ENCODE peak calls at places on chromosomes 12 and 14, in five cellular contexts. R, Z, S, W and X are unnamed samples.

GRCh38 chr14:21923820-21924219 is 250.2 kb upstream of the OR4E1 start:
- DNase-seq in Z (no peak), W (no peak), R (no peak), S (no peak), X (no peak)

GRCh38 chr12:131827961-131828534 is at the start of gene MMP17:
- DNase-seq in Z (peak; percentile 86), R (no peak), S (peak; percentile 54), W (no peak), X (peak; percentile 68)

GRCh38 chr12:54628186-54628846 is 6.4 kb downstream of the LACRT start:
- DNase-seq in Z (no peak), R (no peak), W (no peak), S (no peak), X (no peak)

GRCh38 chr12:124686885-124687694 is 119.7 kb upstream of the NCOR2 start:
- DNase-seq in Z (no peak), S (no peak), W (no peak), R (no peak), X (no peak)

GRCh38 chr12:123488539-123489230 is 30.7 kb downstream of the SNRNP35 start:
- DNase-seq in R (no peak), S (no peak), Z (no peak), W (no peak), X (no peak)

GRCh38 chr14:94011795-94012194 is 14.3 kb upstream of the OTUB2 start:
- DNase-seq in R (no peak), S (no peak), Z (no peak), W (no peak), X (no peak)

GRCh38 chr14:22379727-22380126 is 209.3 kb downstream of the DAD1 start:
- DNase-seq in W (no peak), R (no peak), Z (no peak), S (no peak), X (no peak)

GRCh38 chr14:86799244-86799647 is 1193.7 kb downstream of the GALC start:
- DNase-seq in S (no peak), Z (no peak), R (no peak), W (peak; percentile 72), X (no peak)

GRCh38 chr14:69269381-69269780 is 9.4 kb downstream of the GALNT16 start:
- DNase-seq in W (no peak), Z (no peak), S (no peak), R (no peak), X (no peak)

GRCh38 chr14:63852817-63853730 is at the start of gene SYNE2:
- DNase-seq in W (peak; percentile 38), Z (peak; percentile 57), R (no peak), S (peak; percentile 85), X (peak; percentile 86)
- TF ChIP-seq POLR2A in W (peak; percentile 19), Z (no peak), R (peak; percentile 74), S (peak; percentile 48), X (no peak)

GRCh38 chr12:14259481-14260010 is 105.9 kb upstream of the ATF7IP start:
- DNase-seq in Z (no peak), R (no peak), S (no peak), W (no peak), X (no peak)

GRCh38 chr12:14258468-14258947 is 107.0 kb upstream of the ATF7IP start:
- DNase-seq in W (no peak), S (no peak), Z (peak; percentile 32), R (no peak), X (no peak)

GRCh38 chr12:14261861-14262260 is 103.6 kb upstream of the ATF7IP start:
- DNase-seq in W (no peak), R (no peak), S (no peak), Z (no peak), X (no peak)

GRCh38 chr12:14261096-14261495 is 104.4 kb upstream of the ATF7IP start:
- DNase-seq in Z (no peak), W (no peak), R (no peak), S (no peak), X (no peak)

DNA sequence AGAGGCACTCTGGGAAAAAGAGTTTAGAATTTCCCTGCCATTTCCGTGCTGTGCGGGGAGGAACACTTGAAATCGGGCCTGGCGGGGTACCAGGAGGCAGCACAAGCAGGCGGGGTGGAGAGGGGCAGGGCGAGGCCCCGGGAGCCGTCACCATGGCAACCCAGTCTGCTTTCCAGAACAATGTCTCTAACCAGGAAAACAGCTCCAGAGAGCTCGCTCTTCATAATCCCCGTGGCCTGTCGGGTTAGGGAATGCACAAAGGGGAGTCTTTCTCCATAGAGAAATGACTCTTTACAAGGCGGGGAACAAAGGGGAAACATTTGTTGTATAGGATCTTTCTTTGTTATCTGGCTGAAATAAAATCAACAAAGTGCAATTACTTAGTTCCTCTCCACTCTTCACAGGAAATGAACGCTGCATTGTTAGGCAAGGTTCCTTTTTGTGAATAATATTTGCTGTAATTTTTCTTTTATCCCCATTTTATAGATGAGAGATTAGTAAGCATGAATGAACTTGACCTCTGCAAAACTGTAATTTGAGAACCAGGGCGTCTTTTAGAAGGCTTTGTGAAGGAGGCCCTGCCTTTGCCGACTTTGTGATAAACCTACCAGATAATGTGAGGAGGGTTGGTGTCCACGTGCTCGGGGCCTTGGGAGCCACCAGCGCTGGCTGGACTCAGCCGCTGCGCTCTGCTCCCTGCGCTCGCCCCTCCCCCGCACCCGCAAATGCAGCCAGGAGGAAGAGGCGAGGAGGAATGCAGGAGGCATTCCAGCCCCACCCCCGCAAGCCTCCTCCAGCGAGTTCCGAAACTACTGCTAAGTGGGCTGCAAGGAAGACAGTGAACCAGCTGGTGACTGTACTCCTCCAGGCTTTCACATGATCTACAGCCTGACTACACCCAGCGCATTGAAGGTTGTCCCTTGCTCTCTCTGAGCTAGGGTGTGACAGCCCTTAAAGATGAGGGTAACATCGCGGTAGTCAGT is 105.2 kb upstream of the ATF7IP start:
- DNase-seq in R (no peak), Z (peak; percentile 61), S (no peak), W (peak; percentile 56), X (no peak)
- TF ChIP-seq POLR2AphosphoS5 in R (no peak), Z (no peak), S (no peak), W (no peak), X (no peak)

GRCh38 chr12:532908-533565 is 73.3 kb downstream of the B4GALNT3 start:
- DNase-seq in S (no peak), W (no peak), Z (no peak), R (no peak), X (no peak)
- TF ChIP-seq TAF1 in S (no peak), W (no peak), Z (no peak), R (no peak), X (no peak)

GRCh38 chr12:69023840-69024239 is 90.9 kb upstream of the CPM start:
- DNase-seq in R (no peak), S (no peak), Z (no peak), W (no peak), X (no peak)

GRCh38 chr12:69026341-69026740 is 93.4 kb upstream of the CPM start:
- DNase-seq in S (no peak), R (no peak), Z (no peak), W (no peak), X (no peak)

GRCh38 chr12:69022674-69023073 is 89.7 kb upstream of the CPM start:
- DNase-seq in S (no peak), W (no peak), Z (no peak), R (no peak), X (no peak)

GRCh38 chr12:69024907-69025306 is 91.9 kb upstream of the CPM start:
- DNase-seq in S (no peak), W (no peak), R (no peak), Z (no peak), X (no peak)

GRCh38 chr12:69024413-69024812 is 91.4 kb upstream of the CPM start:
- DNase-seq in W (no peak), S (no peak), R (no peak), Z (no peak), X (no peak)
- TF ChIP-seq POLR2A in W (no peak), S (no peak), R (no peak), Z (no peak), X (no peak)

DNA sequence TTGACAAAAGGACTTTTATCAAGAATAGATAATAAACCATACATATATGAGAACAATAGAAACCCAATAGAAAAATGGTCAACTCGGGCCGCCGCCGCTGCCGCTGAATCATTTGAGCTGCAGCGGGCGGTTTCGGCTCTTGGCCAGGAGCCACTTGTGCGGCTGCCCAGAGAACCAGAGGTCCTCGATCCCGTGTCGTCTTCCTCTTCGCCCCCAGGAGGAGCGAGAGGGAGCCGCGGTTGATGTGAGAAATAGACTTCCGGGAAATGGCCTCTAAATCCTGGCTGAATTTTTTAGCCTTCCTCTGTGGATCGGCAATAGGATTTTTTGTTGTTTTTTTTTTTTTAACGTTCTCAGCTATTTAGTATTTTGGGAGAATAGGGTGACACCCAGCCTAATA is 44.8 kb downstream of the CPSF6 start:
- DNase-seq in Z (peak; percentile 36), S (no peak), W (peak; percentile 70), R (no peak), X (peak; percentile 5)
- TF ChIP-seq POLR2AphosphoS5 in Z (peak; percentile 29), S (no peak), W (peak; percentile 21), R (no peak), X (no peak)

GRCh38 chr12:26869908-26870459 is 37.0 kb upstream of the ITPR2 start:
- DNase-seq in Z (no peak), W (no peak), S (no peak), R (no peak), X (no peak)
- TF ChIP-seq TAF1 in Z (no peak), W (no peak), S (no peak), R (no peak), X (no peak)

GRCh38 chr14:60656755-60657608 is 7.7 kb upstream of the SIX1 start:
- DNase-seq in R (peak; percentile 31), W (peak; percentile 58), Z (no peak), S (peak; percentile 66), X (peak; percentile 71)
- TF ChIP-seq POLR2A in R (no peak), W (peak; percentile 52), Z (no peak), S (no peak), X (no peak)

GRCh38 chr12:23342407-23342806 is 607.1 kb downstream of the SOX5 start:
- DNase-seq in Z (no peak), W (no peak), R (no peak), S (no peak), X (no peak)
- TF ChIP-seq POLR2AphosphoS5 in Z (no peak), W (no peak), R (no peak), S (no peak), X (no peak)